ENCODE peak calls at places on chromosomes 16 and 17, in ten cellular contexts. E, C, N, S, P, F, R, B, I and G are unnamed samples.

GRCh38 chr16:71919033-71919432 is 23.7 kb downstream of the IST1 start:
- DNase-seq in E (no peak), C (no peak), N (no peak), S (no peak), P (no peak), F (no peak), R (no peak), B (no peak), I (no peak), G (no peak)

GRCh38 chr16:18945233-18945632 is 19.0 kb upstream of the SMG1 start:
- DNase-seq in E (no peak), C (no peak), N (no peak), S (no peak), P (no peak), F (no peak), R (no peak), B (no peak), I (no peak), G (no peak)

GRCh38 chr17:68343976-68344375 is 52.7 kb downstream of the ARSG start:
- DNase-seq in E (no peak), C (no peak), N (no peak), S (no peak), P (peak; percentile 60), F (no peak), R (no peak), B (no peak), I (no peak), G (no peak)

GRCh38 chr16:78746718-78747117 is 647.3 kb downstream of the WWOX start:
- DNase-seq in E (no peak), C (no peak), N (no peak), S (no peak), P (no peak), F (no peak), R (no peak), B (no peak), I (no peak), G (no peak)

GRCh38 chr16:15482068-15482747 is 47.8 kb downstream of the BMERB1 start:
- DNase-seq in E (peak; percentile 89), C (peak; percentile 99), N (peak; percentile 81), S (no peak), P (no peak), F (no peak), R (no peak), B (no peak), I (peak; percentile 98), G (peak; percentile 83)

GRCh38 chr17:80771612-80772005 is 220.0 kb upstream of the CHMP6 start:
- DNase-seq in E (no peak), C (no peak), N (no peak), S (no peak), P (no peak), F (no peak), R (no peak), B (no peak), I (no peak), G (no peak)

GRCh38 chr16:11233727-11234376 is 22.2 kb downstream of the SOCS1 start:
- DNase-seq in E (no peak), C (no peak), N (no peak), S (no peak), P (no peak), F (peak; percentile 88), R (peak; percentile 64), B (peak; percentile 64), I (no peak), G (no peak)

GRCh38 chr17:45128989-45129388 is 3.3 kb downstream of the PLCD3 start:
- DNase-seq in E (no peak), C (no peak), N (no peak), S (no peak), P (no peak), F (no peak), R (no peak), B (no peak), I (no peak), G (no peak)

GRCh38 chr17:81553616-81554181 is 1.5 kb upstream of the FAAP100 start:
- DNase-seq in E (no peak), C (peak; percentile 88), N (peak; percentile 94), S (no peak), P (peak; percentile 17), F (peak; percentile 44), R (no peak), B (no peak), I (peak; percentile 92), G (peak; percentile 84)

GRCh38 chr16:87728026-87728425 is 37.8 kb downstream of the KLHDC4 start:
- DNase-seq in E (no peak), C (peak; percentile 60), N (no peak), S (no peak), P (no peak), F (no peak), R (no peak), B (no peak), I (no peak), G (no peak)

GRCh38 chr16:86555763-86556130 is 712 bp upstream of the MTHFSD start:
- DNase-seq in E (no peak), C (no peak), N (no peak), S (no peak), P (no peak), F (no peak), R (no peak), B (no peak), I (no peak), G (no peak)

GRCh38 chr16:14676633-14677032 is 17.5 kb downstream of the PLA2G10 start:
- DNase-seq in E (no peak), C (no peak), N (no peak), S (no peak), P (no peak), F (no peak), R (no peak), B (no peak), I (no peak), G (no peak)

GRCh38 chr16:2019919-2020831 is 590 bp downstream of the NPW start:
- DNase-seq in E (no peak), C (no peak), N (no peak), S (no peak), P (no peak), F (no peak), R (no peak), B (no peak), I (peak; percentile 19), G (no peak)

GRCh38 chr16:75252946-75253911 is 1.8 kb upstream of the BCAR1 start:
- DNase-seq in E (no peak), C (no peak), N (no peak), S (no peak), P (no peak), F (no peak), R (no peak), B (no peak), I (no peak), G (no peak)

GRCh38 chr17:77322284-77322533 is 181.4 kb downstream of the SEC14L1 start:
- DNase-seq in E (no peak), C (no peak), N (no peak), S (no peak), P (no peak), F (no peak), R (no peak), B (no peak), I (no peak), G (no peak)

GRCh38 chr17:82394296-82394695 is 22.7 kb downstream of the UTS2R start:
- DNase-seq in E (no peak), C (no peak), N (no peak), S (no peak), P (no peak), F (peak; percentile 45), R (no peak), B (no peak), I (no peak), G (no peak)

GRCh38 chr17:71527311-71527710 is 593.5 kb upstream of the SOX9 start:
- DNase-seq in E (no peak), C (no peak), N (no peak), S (no peak), P (no peak), F (no peak), R (no peak), B (no peak), I (peak; percentile 85), G (no peak)

GRCh38 chr17:44792276-44792675 is 33.5 kb downstream of the ADAM11 start:
- DNase-seq in E (no peak), C (no peak), N (no peak), S (no peak), P (no peak), F (no peak), R (no peak), B (no peak), I (peak; percentile 25), G (no peak)

GRCh38 chr17:76554131-76554530 is 14.3 kb downstream of the PRCD start:
- DNase-seq in E (no peak), C (no peak), N (no peak), S (no peak), P (no peak), F (no peak), R (no peak), B (no peak), I (no peak), G (no peak)

GRCh38 chr17:8557176-8557806 is 73.2 kb downstream of the MYH10 start:
- DNase-seq in E (no peak), C (no peak), N (no peak), S (no peak), P (no peak), F (no peak), R (no peak), B (no peak), I (no peak), G (no peak)

GRCh38 chr16:8656376-8656775 is 18.0 kb upstream of the ABAT start:
- DNase-seq in E (no peak), C (no peak), N (no peak), S (no peak), P (no peak), F (no peak), R (no peak), B (no peak), I (no peak), G (no peak)

GRCh38 chr17:56914641-56915263 is 903 bp upstream of the TRIM25 start:
- DNase-seq in E (no peak), C (no peak), N (no peak), S (no peak), P (no peak), F (no peak), R (no peak), B (no peak), I (no peak), G (no peak)

GRCh38 chr16:18983565-18984424 is at the start of gene TMC7:
- DNase-seq in E (peak; percentile 85), C (no peak), N (peak; percentile 75), S (peak; percentile 61), P (peak; percentile 59), F (no peak), R (no peak), B (no peak), I (peak; percentile 83), G (no peak)

GRCh38 chr17:7060165-7060890 is 16.4 kb upstream of the SLC16A11 start:
- DNase-seq in E (peak; percentile 44), C (peak; percentile 56), N (peak; percentile 43), S (no peak), P (no peak), F (no peak), R (peak; percentile 38), B (no peak), I (peak; percentile 99), G (no peak)

GRCh38 chr16:19517424-19518089 is 4.3 kb downstream of the GDE1 start:
- DNase-seq in E (no peak), C (no peak), N (peak; percentile 36), S (no peak), P (no peak), F (no peak), R (no peak), B (no peak), I (peak; percentile 79), G (no peak)

GRCh38 chr17:56762988-56763387 is 70.7 kb downstream of the C17orf67 start:
- DNase-seq in E (no peak), C (no peak), N (no peak), S (no peak), P (no peak), F (no peak), R (no peak), B (no peak), I (no peak), G (no peak)

GRCh38 chr16:68972720-68973119 is 129.4 kb downstream of the TANGO6 start:
- DNase-seq in E (no peak), C (peak; percentile 35), N (no peak), S (no peak), P (no peak), F (no peak), R (no peak), B (no peak), I (peak; percentile 28), G (no peak)